ENCODE peak calls at places on chromosomes 11 and 22, in five cellular contexts. One of them, this sample, is unnamed.

GRCh38 chr22:28148816-28149465 is 229.9 kb upstream of the PITPNB start:
- DNase-seq in CD4-positive, alpha-beta memory T cell: no peak
- DNase-seq in esophagus squamous epithelium: no peak
- DNase-seq in neuronal stem cell: no peak
- DNase-seq in tibial artery: no peak
- DNase-seq in this sample: no peak

GRCh38 chr11:108571001-108571400 is 22.6 kb downstream of the EXPH5 start:
- DNase-seq in neuronal stem cell: no peak
- DNase-seq in tibial artery: no peak
- DNase-seq in esophagus squamous epithelium: no peak
- DNase-seq in CD4-positive, alpha-beta memory T cell: no peak
- DNase-seq in this sample: no peak

GRCh38 chr11:16262645-16262955 is 93.7 kb downstream of the SOX6 start:
- DNase-seq in tibial artery: no peak
- DNase-seq in esophagus squamous epithelium: no peak
- DNase-seq in neuronal stem cell: no peak
- DNase-seq in CD4-positive, alpha-beta memory T cell: no peak
- DNase-seq in this sample: no peak

GRCh38 chr11:60895687-60896086 is 10.7 kb downstream of the PRPF19 start:
- DNase-seq in neuronal stem cell: no peak
- DNase-seq in tibial artery: no peak
- DNase-seq in CD4-positive, alpha-beta memory T cell: no peak
- DNase-seq in esophagus squamous epithelium: no peak
- DNase-seq in this sample: no peak

GRCh38 chr11:64102005-64102738 is 63.7 kb downstream of the MACROD1 start:
- DNase-seq in esophagus squamous epithelium: no peak
- DNase-seq in neuronal stem cell: no peak
- DNase-seq in CD4-positive, alpha-beta memory T cell: no peak
- DNase-seq in tibial artery: no peak
- DNase-seq in this sample: no peak

GRCh38 chr11:44789466-44789865 is 62.7 kb downstream of the TSPAN18 start:
- DNase-seq in esophagus squamous epithelium: no peak
- DNase-seq in tibial artery: no peak
- DNase-seq in CD4-positive, alpha-beta memory T cell: no peak
- DNase-seq in neuronal stem cell: no peak
- DNase-seq in this sample: no peak

GRCh38 chr11:104946907-104947306 is 21.5 kb downstream of the CASP4 start:
- DNase-seq in tibial artery: no peak
- DNase-seq in neuronal stem cell: no peak
- DNase-seq in CD4-positive, alpha-beta memory T cell: peak
- DNase-seq in esophagus squamous epithelium: no peak
- DNase-seq in this sample: no peak

GRCh38 chr11:81963018-81963417 is 770.6 kb downstream of the FAM181B start:
- DNase-seq in neuronal stem cell: no peak
- DNase-seq in tibial artery: no peak
- DNase-seq in esophagus squamous epithelium: no peak
- DNase-seq in CD4-positive, alpha-beta memory T cell: no peak
- DNase-seq in this sample: no peak

GRCh38 chr11:43579171-43579918 is 101.2 kb upstream of the HSD17B12 start:
- DNase-seq in CD4-positive, alpha-beta memory T cell: no peak
- DNase-seq in neuronal stem cell: no peak
- DNase-seq in esophagus squamous epithelium: no peak
- DNase-seq in tibial artery: no peak
- DNase-seq in this sample: peak

GRCh38 chr22:26592368-26593015 is 2.6 kb upstream of the TPST2 start:
- DNase-seq in neuronal stem cell: no peak
- DNase-seq in esophagus squamous epithelium: no peak
- DNase-seq in CD4-positive, alpha-beta memory T cell: peak
- DNase-seq in tibial artery: no peak
- DNase-seq in this sample: no peak

GRCh38 chr11:64844330-64845124 is at the start of gene CDC42BPG:
- DNase-seq in tibial artery: no peak
- DNase-seq in neuronal stem cell: no peak
- DNase-seq in CD4-positive, alpha-beta memory T cell: peak
- DNase-seq in esophagus squamous epithelium: no peak
- DNase-seq in this sample: no peak

GRCh38 chr22:42905217-42905616 is 48.1 kb upstream of the ARFGAP3 start:
- DNase-seq in CD4-positive, alpha-beta memory T cell: no peak
- DNase-seq in neuronal stem cell: no peak
- DNase-seq in esophagus squamous epithelium: no peak
- DNase-seq in tibial artery: no peak
- DNase-seq in this sample: no peak

GRCh38 chr11:114736806-114737205 is 58.5 kb downstream of the NXPE2 start:
- DNase-seq in tibial artery: no peak
- DNase-seq in CD4-positive, alpha-beta memory T cell: no peak
- DNase-seq in esophagus squamous epithelium: no peak
- DNase-seq in neuronal stem cell: no peak
- DNase-seq in this sample: no peak

GRCh38 chr11:10481567-10482349 is 26.7 kb downstream of the AMPD3 start:
- DNase-seq in tibial artery: peak
- DNase-seq in neuronal stem cell: no peak
- DNase-seq in esophagus squamous epithelium: no peak
- DNase-seq in CD4-positive, alpha-beta memory T cell: no peak
- DNase-seq in this sample: no peak

GRCh38 chr11:116792869-116793475 is 1.3 kb upstream of the APOA5 start:
- DNase-seq in esophagus squamous epithelium: no peak
- DNase-seq in CD4-positive, alpha-beta memory T cell: no peak
- DNase-seq in tibial artery: no peak
- DNase-seq in neuronal stem cell: no peak
- DNase-seq in this sample: no peak

GRCh38 chr22:44616461-44616860 is 85.5 kb upstream of the PRR5 start:
- DNase-seq in tibial artery: no peak
- DNase-seq in esophagus squamous epithelium: no peak
- DNase-seq in neuronal stem cell: no peak
- DNase-seq in CD4-positive, alpha-beta memory T cell: no peak
- DNase-seq in this sample: no peak

GRCh38 chr11:10693509-10694071 is at the start of gene IRAG1:
- DNase-seq in neuronal stem cell: no peak
- DNase-seq in esophagus squamous epithelium: no peak
- DNase-seq in CD4-positive, alpha-beta memory T cell: no peak
- DNase-seq in tibial artery: peak
- DNase-seq in this sample: no peak

GRCh38 chr11:64059339-64060176 is 23.8 kb downstream of the FLRT1 start:
- DNase-seq in esophagus squamous epithelium: no peak
- DNase-seq in neuronal stem cell: no peak
- DNase-seq in CD4-positive, alpha-beta memory T cell: no peak
- DNase-seq in tibial artery: no peak
- DNase-seq in this sample: no peak

GRCh38 chr11:122317337-122317736 is 201.3 kb upstream of the BLID start:
- DNase-seq in esophagus squamous epithelium: no peak
- DNase-seq in CD4-positive, alpha-beta memory T cell: no peak
- DNase-seq in tibial artery: no peak
- DNase-seq in neuronal stem cell: no peak
- DNase-seq in this sample: no peak

GRCh38 chr22:48238966-48239365 is 1476.5 kb downstream of the TBC1D22A start:
- DNase-seq in neuronal stem cell: no peak
- DNase-seq in tibial artery: peak
- DNase-seq in esophagus squamous epithelium: no peak
- DNase-seq in CD4-positive, alpha-beta memory T cell: no peak
- DNase-seq in this sample: no peak

GRCh38 chr11:106475181-106475580 is 397.7 kb downstream of the AASDHPPT start:
- DNase-seq in esophagus squamous epithelium: no peak
- DNase-seq in neuronal stem cell: no peak
- DNase-seq in tibial artery: no peak
- DNase-seq in CD4-positive, alpha-beta memory T cell: no peak
- DNase-seq in this sample: no peak

GRCh38 chr11:106482920-106483761 is 405.7 kb downstream of the AASDHPPT start:
- DNase-seq in neuronal stem cell: no peak
- DNase-seq in esophagus squamous epithelium: no peak
- DNase-seq in CD4-positive, alpha-beta memory T cell: no peak
- DNase-seq in tibial artery: no peak
- DNase-seq in this sample: peak

GRCh38 chr11:106477776-106478175 is 400.3 kb downstream of the AASDHPPT start:
- DNase-seq in esophagus squamous epithelium: no peak
- DNase-seq in CD4-positive, alpha-beta memory T cell: no peak
- DNase-seq in tibial artery: no peak
- DNase-seq in neuronal stem cell: no peak
- DNase-seq in this sample: no peak

GRCh38 chr11:106480581-106481185 is 403.2 kb downstream of the AASDHPPT start:
- DNase-seq in neuronal stem cell: no peak
- DNase-seq in CD4-positive, alpha-beta memory T cell: no peak
- DNase-seq in tibial artery: no peak
- DNase-seq in esophagus squamous epithelium: no peak
- DNase-seq in this sample: no peak
- H3K27ac ChIP-seq in neuronal stem cell: no peak
- H3K27ac ChIP-seq in CD4-positive, alpha-beta memory T cell: no peak
- H3K27ac ChIP-seq in tibial artery: no peak
- H3K27ac ChIP-seq in esophagus squamous epithelium: no peak
- H3K27ac ChIP-seq in this sample: no peak

GRCh38 chr11:75874942-75875341 is 59.9 kb downstream of the UVRAG start:
- DNase-seq in CD4-positive, alpha-beta memory T cell: no peak
- DNase-seq in tibial artery: no peak
- DNase-seq in esophagus squamous epithelium: no peak
- DNase-seq in neuronal stem cell: no peak
- DNase-seq in this sample: no peak
- H3K27ac ChIP-seq in CD4-positive, alpha-beta memory T cell: no peak
- H3K27ac ChIP-seq in tibial artery: no peak
- H3K27ac ChIP-seq in esophagus squamous epithelium: no peak
- H3K27ac ChIP-seq in neuronal stem cell: no peak
- H3K27ac ChIP-seq in this sample: peak

DNA sequence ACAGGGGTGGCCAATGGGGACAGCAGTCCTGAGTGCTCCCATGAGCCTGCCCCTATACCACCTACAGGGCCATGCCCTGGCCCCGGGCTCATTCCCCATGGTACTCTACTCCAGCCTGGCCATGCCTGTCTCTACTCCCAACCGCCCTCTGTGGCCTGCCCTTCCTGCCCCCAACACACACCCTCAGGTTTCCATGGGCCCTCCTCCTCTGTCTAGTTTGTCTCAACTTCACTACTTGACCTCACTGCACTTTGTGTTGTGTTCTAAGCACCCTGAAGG is 26.3 kb upstream of the RASL10A start:
- DNase-seq in tibial artery: no peak
- DNase-seq in neuronal stem cell: no peak
- DNase-seq in CD4-positive, alpha-beta memory T cell: no peak
- DNase-seq in esophagus squamous epithelium: no peak
- DNase-seq in this sample: no peak
- H3K27ac ChIP-seq in tibial artery: no peak
- H3K27ac ChIP-seq in neuronal stem cell: no peak
- H3K27ac ChIP-seq in CD4-positive, alpha-beta memory T cell: no peak
- H3K27ac ChIP-seq in esophagus squamous epithelium: no peak
- H3K27ac ChIP-seq in this sample: no peak

GRCh38 chr22:39472570-39473556 is 16.1 kb downstream of the MGAT3 start:
- DNase-seq in tibial artery: no peak
- DNase-seq in CD4-positive, alpha-beta memory T cell: no peak
- DNase-seq in neuronal stem cell: no peak
- DNase-seq in esophagus squamous epithelium: no peak
- DNase-seq in this sample: no peak
- H3K27ac ChIP-seq in tibial artery: no peak
- H3K27ac ChIP-seq in CD4-positive, alpha-beta memory T cell: no peak
- H3K27ac ChIP-seq in neuronal stem cell: no peak
- H3K27ac ChIP-seq in esophagus squamous epithelium: peak
- H3K27ac ChIP-seq in this sample: peak